ENCODE peak calls at places on chromosome 7, in eight cellular contexts. One of them, this sample, is unnamed.

GRCh38 chr7:74134117-74134539 is 40.0 kb upstream of the EIF4H start:
- DNase-seq in esophagus squamous epithelium: no peak
- DNase-seq in right cardiac atrium: no peak
- DNase-seq in neural progenitor cell: no peak
- DNase-seq in sigmoid colon: no peak
- DNase-seq in adrenal gland: peak; percentile 26
- DNase-seq in gastrocnemius medialis: no peak
- DNase-seq in trophoblast cell: peak; percentile 98
- DNase-seq in this sample: no peak

GRCh38 chr7:87797798-87798403 is 78.3 kb downstream of the SLC25A40 start:
- DNase-seq in esophagus squamous epithelium: no peak
- DNase-seq in right cardiac atrium: no peak
- DNase-seq in neural progenitor cell: peak; percentile 71
- DNase-seq in sigmoid colon: no peak
- DNase-seq in adrenal gland: no peak
- DNase-seq in gastrocnemius medialis: no peak
- DNase-seq in trophoblast cell: peak; percentile 68
- DNase-seq in this sample: no peak

GRCh38 chr7:144515430-144515829 is 111.9 kb upstream of the NOBOX start:
- DNase-seq in esophagus squamous epithelium: no peak
- DNase-seq in right cardiac atrium: no peak
- DNase-seq in neural progenitor cell: no peak
- DNase-seq in sigmoid colon: no peak
- DNase-seq in adrenal gland: no peak
- DNase-seq in gastrocnemius medialis: no peak
- DNase-seq in trophoblast cell: no peak
- DNase-seq in this sample: no peak

GRCh38 chr7:1697499-1698125 is 27.5 kb downstream of the ELFN1 start:
- DNase-seq in esophagus squamous epithelium: no peak
- DNase-seq in right cardiac atrium: peak; percentile 20
- DNase-seq in neural progenitor cell: no peak
- DNase-seq in sigmoid colon: no peak
- DNase-seq in adrenal gland: peak; percentile 4
- DNase-seq in gastrocnemius medialis: peak; percentile 5
- DNase-seq in trophoblast cell: no peak
- DNase-seq in this sample: no peak

GRCh38 chr7:35571596-35572240 is 123.2 kb downstream of the HERPUD2 start:
- DNase-seq in esophagus squamous epithelium: no peak
- DNase-seq in right cardiac atrium: no peak
- DNase-seq in neural progenitor cell: no peak
- DNase-seq in sigmoid colon: no peak
- DNase-seq in adrenal gland: no peak
- DNase-seq in gastrocnemius medialis: no peak
- DNase-seq in trophoblast cell: no peak
- DNase-seq in this sample: no peak

GRCh38 chr7:116522247-116522646 is 2.6 kb upstream of the CAV1 start:
- DNase-seq in esophagus squamous epithelium: no peak
- DNase-seq in right cardiac atrium: no peak
- DNase-seq in neural progenitor cell: no peak
- DNase-seq in sigmoid colon: no peak
- DNase-seq in adrenal gland: no peak
- DNase-seq in gastrocnemius medialis: no peak
- DNase-seq in trophoblast cell: no peak
- DNase-seq in this sample: no peak

GRCh38 chr7:5494683-5495561 is 71.3 kb upstream of the TNRC18 start:
- DNase-seq in esophagus squamous epithelium: no peak
- DNase-seq in right cardiac atrium: peak; percentile 92
- DNase-seq in neural progenitor cell: peak; percentile 90
- DNase-seq in sigmoid colon: peak; percentile 88
- DNase-seq in adrenal gland: peak; percentile 73
- DNase-seq in gastrocnemius medialis: peak; percentile 76
- DNase-seq in trophoblast cell: peak; percentile 83
- DNase-seq in this sample: peak; percentile 77

GRCh38 chr7:100435401-100436304 is 644 bp downstream of the PPP1R35 start:
- DNase-seq in esophagus squamous epithelium: no peak
- DNase-seq in right cardiac atrium: peak; percentile 72
- DNase-seq in neural progenitor cell: peak; percentile 63
- DNase-seq in sigmoid colon: peak; percentile 75
- DNase-seq in adrenal gland: peak; percentile 50
- DNase-seq in gastrocnemius medialis: no peak
- DNase-seq in trophoblast cell: peak; percentile 70
- DNase-seq in this sample: peak; percentile 64

GRCh38 chr7:27204851-27205322 is 5.0 kb upstream of the HOXA13 start:
- DNase-seq in esophagus squamous epithelium: no peak
- DNase-seq in right cardiac atrium: peak; percentile 55
- DNase-seq in neural progenitor cell: peak; percentile 69
- DNase-seq in sigmoid colon: no peak
- DNase-seq in adrenal gland: no peak
- DNase-seq in gastrocnemius medialis: no peak
- DNase-seq in trophoblast cell: peak; percentile 20
- DNase-seq in this sample: no peak

GRCh38 chr7:584122-584465 is 64.4 kb upstream of the PDGFA start:
- DNase-seq in esophagus squamous epithelium: no peak
- DNase-seq in right cardiac atrium: peak; percentile 64
- DNase-seq in neural progenitor cell: no peak
- DNase-seq in sigmoid colon: no peak
- DNase-seq in adrenal gland: peak; percentile 34
- DNase-seq in gastrocnemius medialis: no peak
- DNase-seq in trophoblast cell: peak; percentile 15
- DNase-seq in this sample: peak; percentile 39

GRCh38 chr7:156986378-156986777 is 24.1 kb downstream of the MNX1 start:
- DNase-seq in esophagus squamous epithelium: no peak
- DNase-seq in right cardiac atrium: no peak
- DNase-seq in neural progenitor cell: no peak
- DNase-seq in sigmoid colon: no peak
- DNase-seq in adrenal gland: no peak
- DNase-seq in gastrocnemius medialis: no peak
- DNase-seq in trophoblast cell: no peak
- DNase-seq in this sample: no peak

GRCh38 chr7:81887098-81887497 is 117.3 kb upstream of the HGF start:
- DNase-seq in esophagus squamous epithelium: no peak
- DNase-seq in right cardiac atrium: no peak
- DNase-seq in neural progenitor cell: no peak
- DNase-seq in sigmoid colon: no peak
- DNase-seq in adrenal gland: no peak
- DNase-seq in gastrocnemius medialis: no peak
- DNase-seq in trophoblast cell: no peak
- DNase-seq in this sample: no peak

GRCh38 chr7:99987846-99988245 is 12.0 kb upstream of the AZGP1 start:
- DNase-seq in esophagus squamous epithelium: no peak
- DNase-seq in right cardiac atrium: no peak
- DNase-seq in neural progenitor cell: no peak
- DNase-seq in sigmoid colon: no peak
- DNase-seq in adrenal gland: no peak
- DNase-seq in gastrocnemius medialis: no peak
- DNase-seq in trophoblast cell: no peak
- DNase-seq in this sample: no peak

GRCh38 chr7:140972876-140973829 is 41.6 kb downstream of the MRPS33 start:
- DNase-seq in esophagus squamous epithelium: no peak
- DNase-seq in right cardiac atrium: no peak
- DNase-seq in neural progenitor cell: peak; percentile 8
- DNase-seq in sigmoid colon: no peak
- DNase-seq in adrenal gland: no peak
- DNase-seq in gastrocnemius medialis: no peak
- DNase-seq in trophoblast cell: no peak
- DNase-seq in this sample: no peak

GRCh38 chr7:156639426-156640256 is 933 bp upstream of the RNF32 start:
- DNase-seq in esophagus squamous epithelium: no peak
- DNase-seq in right cardiac atrium: peak; percentile 55
- DNase-seq in neural progenitor cell: peak; percentile 10
- DNase-seq in sigmoid colon: no peak
- DNase-seq in adrenal gland: peak; percentile 21
- DNase-seq in gastrocnemius medialis: no peak
- DNase-seq in trophoblast cell: no peak
- DNase-seq in this sample: no peak

GRCh38 chr7:76182225-76182965 is 19.3 kb upstream of the SRRM3 start:
- DNase-seq in esophagus squamous epithelium: no peak
- DNase-seq in right cardiac atrium: no peak
- DNase-seq in neural progenitor cell: no peak
- DNase-seq in sigmoid colon: no peak
- DNase-seq in adrenal gland: no peak
- DNase-seq in gastrocnemius medialis: no peak
- DNase-seq in trophoblast cell: no peak
- DNase-seq in this sample: no peak

GRCh38 chr7:104650991-104651680 is 322.7 kb downstream of the LHFPL3 start:
- DNase-seq in esophagus squamous epithelium: no peak
- DNase-seq in right cardiac atrium: peak; percentile 31
- DNase-seq in neural progenitor cell: no peak
- DNase-seq in sigmoid colon: peak; percentile 73
- DNase-seq in adrenal gland: no peak
- DNase-seq in gastrocnemius medialis: no peak
- DNase-seq in trophoblast cell: no peak
- DNase-seq in this sample: no peak

GRCh38 chr7:23020742-23021401 is 6.9 kb upstream of the HYCC1 start:
- DNase-seq in esophagus squamous epithelium: no peak
- DNase-seq in right cardiac atrium: peak; percentile 74
- DNase-seq in neural progenitor cell: no peak
- DNase-seq in sigmoid colon: peak; percentile 73
- DNase-seq in adrenal gland: no peak
- DNase-seq in gastrocnemius medialis: peak; percentile 27
- DNase-seq in trophoblast cell: peak; percentile 31
- DNase-seq in this sample: no peak

GRCh38 chr7:36165059-36165458 is 12.0 kb downstream of the EEPD1 start:
- DNase-seq in esophagus squamous epithelium: no peak
- DNase-seq in right cardiac atrium: no peak
- DNase-seq in neural progenitor cell: no peak
- DNase-seq in sigmoid colon: no peak
- DNase-seq in adrenal gland: no peak
- DNase-seq in gastrocnemius medialis: no peak
- DNase-seq in trophoblast cell: peak; percentile 10
- DNase-seq in this sample: no peak

GRCh38 chr7:7969306-7970112 is 913 bp downstream of the GLCCI1 start:
- DNase-seq in esophagus squamous epithelium: no peak
- DNase-seq in right cardiac atrium: peak; percentile 69
- DNase-seq in neural progenitor cell: peak; percentile 61
- DNase-seq in sigmoid colon: peak; percentile 69
- DNase-seq in adrenal gland: peak; percentile 28
- DNase-seq in gastrocnemius medialis: peak; percentile 14
- DNase-seq in trophoblast cell: peak; percentile 55
- DNase-seq in this sample: peak; percentile 33

GRCh38 chr7:115135111-115135510 is 213.2 kb downstream of the MDFIC start:
- DNase-seq in esophagus squamous epithelium: no peak
- DNase-seq in right cardiac atrium: no peak
- DNase-seq in neural progenitor cell: no peak
- DNase-seq in sigmoid colon: no peak
- DNase-seq in adrenal gland: no peak
- DNase-seq in gastrocnemius medialis: no peak
- DNase-seq in trophoblast cell: no peak
- DNase-seq in this sample: no peak

GRCh38 chr7:27145167-27145883 is 1.8 kb upstream of the HOXA5 start:
- DNase-seq in esophagus squamous epithelium: no peak
- DNase-seq in right cardiac atrium: no peak
- DNase-seq in neural progenitor cell: no peak
- DNase-seq in sigmoid colon: peak; percentile 67
- DNase-seq in adrenal gland: peak; percentile 23
- DNase-seq in gastrocnemius medialis: no peak
- DNase-seq in trophoblast cell: no peak
- DNase-seq in this sample: no peak

GRCh38 chr7:139731802-139732470 is 45.9 kb downstream of the HIPK2 start:
- DNase-seq in esophagus squamous epithelium: peak; percentile 14
- DNase-seq in right cardiac atrium: peak; percentile 91
- DNase-seq in neural progenitor cell: no peak
- DNase-seq in sigmoid colon: peak; percentile 93
- DNase-seq in adrenal gland: peak; percentile 94
- DNase-seq in gastrocnemius medialis: peak; percentile 96
- DNase-seq in trophoblast cell: peak; percentile 86
- DNase-seq in this sample: peak; percentile 91

DNA sequence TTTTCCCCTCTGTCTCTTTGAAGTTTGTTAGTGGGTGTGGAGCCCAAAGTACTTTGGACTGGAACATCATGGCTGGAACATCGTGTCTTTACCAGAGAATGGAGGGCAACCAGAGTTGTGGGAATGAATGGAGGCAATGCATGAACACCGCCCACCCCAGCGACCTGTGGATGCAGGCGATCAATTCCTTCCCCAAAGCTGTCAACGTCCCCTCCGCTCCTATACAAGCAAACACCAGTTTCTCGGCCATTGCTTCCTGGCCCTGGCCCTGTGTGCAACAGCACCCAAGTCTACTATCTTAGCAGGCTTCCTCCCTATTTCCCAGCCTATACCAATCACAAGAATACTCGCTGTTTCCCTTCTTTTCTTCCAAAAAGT is 62.6 kb downstream of the CARD11 start:
- DNase-seq in esophagus squamous epithelium: no peak
- DNase-seq in right cardiac atrium: no peak
- DNase-seq in neural progenitor cell: no peak
- DNase-seq in sigmoid colon: no peak
- DNase-seq in adrenal gland: no peak
- DNase-seq in gastrocnemius medialis: no peak
- DNase-seq in trophoblast cell: no peak
- DNase-seq in this sample: no peak
- H3K27ac ChIP-seq in esophagus squamous epithelium: no peak overlapping the region
- H3K27ac ChIP-seq in right cardiac atrium: no peak overlapping the region
- H3K27ac ChIP-seq in neural progenitor cell: no peak overlapping the region
- H3K27ac ChIP-seq in sigmoid colon: no peak overlapping the region
- H3K27ac ChIP-seq in adrenal gland: no peak overlapping the region
- H3K27ac ChIP-seq in gastrocnemius medialis: no peak overlapping the region
- H3K27ac ChIP-seq in trophoblast cell: no peak overlapping the region
- H3K27ac ChIP-seq in this sample: no peak overlapping the region

DNA sequence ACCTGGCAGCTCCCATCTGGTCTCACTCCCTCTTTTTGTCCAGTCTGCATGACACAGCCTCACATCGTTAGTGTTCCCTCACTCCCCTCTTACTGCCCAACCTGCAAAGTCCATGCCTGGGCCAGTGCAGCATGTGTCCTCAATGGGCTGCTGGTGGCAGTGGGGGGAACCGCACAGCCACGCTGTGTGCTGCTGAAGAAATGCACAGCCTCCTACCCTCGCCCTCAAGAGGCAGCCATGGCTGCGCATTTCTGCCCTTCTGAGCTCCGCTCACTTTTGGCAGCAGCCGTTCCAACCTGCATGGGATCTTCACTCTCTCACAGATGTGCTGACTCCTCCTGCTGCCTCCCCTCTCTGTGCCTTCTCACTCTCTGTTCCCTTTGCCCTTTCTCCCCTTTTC is 103.4 kb downstream of the EGFR start:
- DNase-seq in esophagus squamous epithelium: no peak
- DNase-seq in right cardiac atrium: no peak
- DNase-seq in neural progenitor cell: no peak
- DNase-seq in sigmoid colon: no peak
- DNase-seq in adrenal gland: no peak
- DNase-seq in gastrocnemius medialis: no peak
- DNase-seq in trophoblast cell: no peak
- DNase-seq in this sample: no peak
- H3K27ac ChIP-seq in esophagus squamous epithelium: peak overlapping the region; percentile 28
- H3K27ac ChIP-seq in right cardiac atrium: peak overlapping the region; percentile 14
- H3K27ac ChIP-seq in neural progenitor cell: no peak overlapping the region
- H3K27ac ChIP-seq in sigmoid colon: no peak overlapping the region
- H3K27ac ChIP-seq in adrenal gland: no peak overlapping the region
- H3K27ac ChIP-seq in gastrocnemius medialis: peak overlapping the region; percentile 81
- H3K27ac ChIP-seq in trophoblast cell: no peak overlapping the region
- H3K27ac ChIP-seq in this sample: peak overlapping the region; percentile 70

GRCh38 chr7:86747698-86748097 is 104.0 kb downstream of the GRM3 start:
- DNase-seq in esophagus squamous epithelium: no peak
- DNase-seq in right cardiac atrium: no peak
- DNase-seq in neural progenitor cell: peak; percentile 72
- DNase-seq in sigmoid colon: no peak
- DNase-seq in adrenal gland: no peak
- DNase-seq in gastrocnemius medialis: no peak
- DNase-seq in trophoblast cell: no peak
- DNase-seq in this sample: no peak
- H3K27ac ChIP-seq in esophagus squamous epithelium: no peak overlapping the region
- H3K27ac ChIP-seq in right cardiac atrium: no peak overlapping the region
- H3K27ac ChIP-seq in neural progenitor cell: peak overlapping the region; percentile 4
- H3K27ac ChIP-seq in sigmoid colon: no peak overlapping the region
- H3K27ac ChIP-seq in adrenal gland: no peak overlapping the region
- H3K27ac ChIP-seq in gastrocnemius medialis: no peak overlapping the region
- H3K27ac ChIP-seq in trophoblast cell: no peak overlapping the region
- H3K27ac ChIP-seq in this sample: no peak overlapping the region

GRCh38 chr7:44096326-44096881 is 7.7 kb upstream of the AEBP1 start:
- DNase-seq in esophagus squamous epithelium: no peak
- DNase-seq in right cardiac atrium: peak; percentile 45
- DNase-seq in neural progenitor cell: no peak
- DNase-seq in sigmoid colon: no peak
- DNase-seq in adrenal gland: no peak
- DNase-seq in gastrocnemius medialis: no peak
- DNase-seq in trophoblast cell: no peak
- DNase-seq in this sample: no peak
- H3K27ac ChIP-seq in esophagus squamous epithelium: no peak overlapping the region
- H3K27ac ChIP-seq in right cardiac atrium: no peak overlapping the region
- H3K27ac ChIP-seq in neural progenitor cell: no peak overlapping the region
- H3K27ac ChIP-seq in sigmoid colon: no peak overlapping the region
- H3K27ac ChIP-seq in adrenal gland: no peak overlapping the region
- H3K27ac ChIP-seq in gastrocnemius medialis: no peak overlapping the region
- H3K27ac ChIP-seq in trophoblast cell: no peak overlapping the region
- H3K27ac ChIP-seq in this sample: no peak overlapping the region

This sample was measured in stomach.